ENCODE peak calls at places on chromosomes 4 and X, in nine cellular contexts. One of them, this sample, is unnamed. For H3K4me1, the result is how much of the 10 kb centered on the place peaks cover.

GRCh38 chrX:149493567-149494562 is 11.2 kb downstream of the IDS start:
- ATAC-seq in HepG2: peak
- ATAC-seq in heart left ventricle: peak
- ATAC-seq in A549: peak
- ATAC-seq in right lobe of liver: peak
- ATAC-seq in gastrocnemius medialis: peak
- ATAC-seq in IMR-90: no peak
- ATAC-seq in K562: peak
- ATAC-seq in HCT116: peak
- ATAC-seq in this sample: no peak

GRCh38 chrX:67568769-67569168 is 24.9 kb downstream of the AR start:
- ATAC-seq in HepG2: no peak
- ATAC-seq in heart left ventricle: peak
- ATAC-seq in A549: no peak
- ATAC-seq in right lobe of liver: peak
- ATAC-seq in gastrocnemius medialis: peak
- ATAC-seq in IMR-90: no peak
- ATAC-seq in K562: no peak
- ATAC-seq in HCT116: no peak
- ATAC-seq in this sample: no peak

GRCh38 chr4:185695743-185696142 is 116.3 kb downstream of the SORBS2 start:
- ATAC-seq in HepG2: no peak
- ATAC-seq in heart left ventricle: peak
- ATAC-seq in A549: no peak
- ATAC-seq in right lobe of liver: no peak
- ATAC-seq in gastrocnemius medialis: no peak
- ATAC-seq in IMR-90: no peak
- ATAC-seq in K562: no peak
- ATAC-seq in HCT116: no peak
- ATAC-seq in this sample: no peak

GRCh38 chr4:107034091-107034698 is 1.9 kb downstream of the DKK2 start:
- ATAC-seq in HepG2: peak
- ATAC-seq in heart left ventricle: no peak
- ATAC-seq in A549: peak
- ATAC-seq in right lobe of liver: peak
- ATAC-seq in gastrocnemius medialis: no peak
- ATAC-seq in IMR-90: no peak
- ATAC-seq in K562: peak
- ATAC-seq in HCT116: no peak
- ATAC-seq in this sample: peak

GRCh38 chr4:21795091-21795490 is 153.5 kb downstream of the KCNIP4 start:
- ATAC-seq in HepG2: no peak
- ATAC-seq in heart left ventricle: no peak
- ATAC-seq in A549: no peak
- ATAC-seq in right lobe of liver: no peak
- ATAC-seq in gastrocnemius medialis: no peak
- ATAC-seq in IMR-90: no peak
- ATAC-seq in K562: no peak
- ATAC-seq in HCT116: no peak
- ATAC-seq in this sample: no peak

GRCh38 chrX:14003876-14004425 is 25.7 kb downstream of the GEMIN8 start:
- ATAC-seq in HepG2: no peak
- ATAC-seq in heart left ventricle: no peak
- ATAC-seq in A549: no peak
- ATAC-seq in right lobe of liver: no peak
- ATAC-seq in gastrocnemius medialis: no peak
- ATAC-seq in IMR-90: no peak
- ATAC-seq in K562: no peak
- ATAC-seq in HCT116: no peak
- ATAC-seq in this sample: no peak

GRCh38 chr4:54050214-54050904 is 14.0 kb downstream of the CHIC2 start:
- ATAC-seq in HepG2: no peak
- ATAC-seq in heart left ventricle: no peak
- ATAC-seq in A549: no peak
- ATAC-seq in right lobe of liver: no peak
- ATAC-seq in gastrocnemius medialis: no peak
- ATAC-seq in IMR-90: peak
- ATAC-seq in K562: peak
- ATAC-seq in HCT116: no peak
- ATAC-seq in this sample: no peak

GRCh38 chr4:79576480-79576803 is 168.4 kb upstream of the GK2 start:
- ATAC-seq in HepG2: peak
- ATAC-seq in heart left ventricle: peak
- ATAC-seq in A549: peak
- ATAC-seq in right lobe of liver: no peak
- ATAC-seq in gastrocnemius medialis: peak
- ATAC-seq in IMR-90: peak
- ATAC-seq in K562: peak
- ATAC-seq in HCT116: peak
- ATAC-seq in this sample: peak

GRCh38 chrX:130830599-130831346 is 72.2 kb downstream of the ENOX2 start:
- ATAC-seq in HepG2: no peak
- ATAC-seq in heart left ventricle: no peak
- ATAC-seq in A549: no peak
- ATAC-seq in right lobe of liver: peak
- ATAC-seq in gastrocnemius medialis: no peak
- ATAC-seq in IMR-90: no peak
- ATAC-seq in K562: peak
- ATAC-seq in HCT116: no peak
- ATAC-seq in this sample: no peak

GRCh38 chr4:73692701-73693100 is 47.7 kb upstream of the CXCL8 start:
- ATAC-seq in HepG2: no peak
- ATAC-seq in heart left ventricle: no peak
- ATAC-seq in A549: no peak
- ATAC-seq in right lobe of liver: no peak
- ATAC-seq in gastrocnemius medialis: no peak
- ATAC-seq in IMR-90: no peak
- ATAC-seq in K562: no peak
- ATAC-seq in HCT116: no peak
- ATAC-seq in this sample: no peak

GRCh38 chrX:136810493-136810892 is 29.8 kb upstream of the ARHGEF6 start:
- ATAC-seq in HepG2: no peak
- ATAC-seq in heart left ventricle: no peak
- ATAC-seq in A549: no peak
- ATAC-seq in right lobe of liver: no peak
- ATAC-seq in gastrocnemius medialis: no peak
- ATAC-seq in IMR-90: no peak
- ATAC-seq in K562: no peak
- ATAC-seq in HCT116: no peak
- ATAC-seq in this sample: no peak

DNA sequence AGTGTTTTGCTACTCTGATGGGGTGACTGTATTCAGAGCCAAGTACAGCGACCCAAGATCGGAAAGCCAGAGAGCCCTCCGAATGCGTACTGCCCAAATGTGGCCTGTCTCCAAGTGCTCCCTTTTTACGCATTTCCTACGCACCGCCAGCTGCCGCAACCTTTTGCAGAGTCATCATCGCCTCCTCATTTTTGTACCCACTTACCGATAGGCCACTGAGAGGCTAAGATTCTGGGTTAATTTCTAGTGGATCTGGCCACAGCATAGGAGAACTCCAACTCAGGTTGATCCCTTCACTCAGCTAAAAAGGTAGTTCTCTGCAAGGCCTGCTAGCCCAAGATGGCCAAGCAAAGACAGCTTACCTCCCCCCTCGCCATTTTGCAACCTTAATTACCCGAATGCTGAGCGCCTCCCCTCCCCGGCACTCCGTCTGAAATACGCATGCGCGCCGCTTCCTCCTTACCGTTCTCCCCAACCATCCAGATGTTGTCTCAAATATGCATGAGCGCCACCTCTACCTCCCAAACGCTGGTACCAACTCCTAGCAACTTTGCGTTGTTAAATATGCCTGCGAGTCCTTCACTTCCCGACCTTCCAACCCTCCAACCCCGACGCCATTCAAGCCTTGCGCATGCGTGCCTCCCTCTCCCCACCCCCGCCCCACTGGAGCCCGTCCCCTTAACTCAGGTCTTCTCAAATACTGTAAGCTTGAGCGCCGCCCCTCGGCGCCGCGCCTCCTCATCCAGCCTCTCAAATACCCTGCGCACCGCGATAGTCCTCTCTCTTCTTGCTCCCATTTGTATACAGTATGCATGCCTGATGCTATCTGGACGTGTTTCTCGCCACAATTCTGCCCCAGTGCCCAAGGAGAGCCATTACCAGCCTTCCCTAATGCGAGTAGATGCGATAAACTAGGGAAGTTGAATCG is 11.8 kb upstream of the ZCCHC13 start:
- ATAC-seq in HepG2: peak
- ATAC-seq in heart left ventricle: peak
- ATAC-seq in A549: peak
- ATAC-seq in right lobe of liver: peak
- ATAC-seq in gastrocnemius medialis: peak
- ATAC-seq in IMR-90: peak
- ATAC-seq in K562: peak
- ATAC-seq in HCT116: peak
- ATAC-seq in this sample: peak
- TF ChIP-seq CTCF in HepG2: peak
- TF ChIP-seq CTCF in heart left ventricle: no peak
- TF ChIP-seq CTCF in A549: peak
- TF ChIP-seq CTCF in right lobe of liver: peak
- TF ChIP-seq CTCF in gastrocnemius medialis: no peak
- TF ChIP-seq CTCF in IMR-90: peak
- TF ChIP-seq CTCF in K562: peak
- TF ChIP-seq CTCF in HCT116: peak
- TF ChIP-seq CTCF in this sample: peak

GRCh38 chrX:153468008-153468580 is 2.3 kb downstream of the HAUS7 start:
- ATAC-seq in HepG2: no peak
- ATAC-seq in heart left ventricle: no peak
- ATAC-seq in A549: no peak
- ATAC-seq in right lobe of liver: no peak
- ATAC-seq in gastrocnemius medialis: no peak
- ATAC-seq in IMR-90: no peak
- ATAC-seq in K562: no peak
- ATAC-seq in HCT116: no peak
- ATAC-seq in this sample: no peak

GRCh38 chrX:153471663-153472280 is 1.4 kb upstream of the HAUS7 start:
- ATAC-seq in HepG2: no peak
- ATAC-seq in heart left ventricle: no peak
- ATAC-seq in A549: no peak
- ATAC-seq in right lobe of liver: no peak
- ATAC-seq in gastrocnemius medialis: no peak
- ATAC-seq in IMR-90: no peak
- ATAC-seq in K562: no peak
- ATAC-seq in HCT116: no peak
- ATAC-seq in this sample: no peak

GRCh38 chrX:153469811-153470410 is 465 bp downstream of the HAUS7 start:
- ATAC-seq in HepG2: peak
- ATAC-seq in heart left ventricle: no peak
- ATAC-seq in A549: peak
- ATAC-seq in right lobe of liver: peak
- ATAC-seq in gastrocnemius medialis: peak
- ATAC-seq in IMR-90: peak
- ATAC-seq in K562: peak
- ATAC-seq in HCT116: peak
- ATAC-seq in this sample: peak

GRCh38 chrX:153473126-153473525 is 2.8 kb upstream of the HAUS7 start:
- ATAC-seq in HepG2: no peak
- ATAC-seq in heart left ventricle: no peak
- ATAC-seq in A549: no peak
- ATAC-seq in right lobe of liver: no peak
- ATAC-seq in gastrocnemius medialis: no peak
- ATAC-seq in IMR-90: no peak
- ATAC-seq in K562: no peak
- ATAC-seq in HCT116: no peak
- ATAC-seq in this sample: no peak

GRCh38 chrX:153470411-153471363 is at the start of gene HAUS7:
- ATAC-seq in HepG2: peak
- ATAC-seq in heart left ventricle: peak
- ATAC-seq in A549: peak
- ATAC-seq in right lobe of liver: peak
- ATAC-seq in gastrocnemius medialis: peak
- ATAC-seq in IMR-90: peak
- ATAC-seq in K562: peak
- ATAC-seq in HCT116: peak
- ATAC-seq in this sample: peak
- TF ChIP-seq POLR2A in HepG2: peak
- TF ChIP-seq POLR2A in heart left ventricle: no peak
- TF ChIP-seq POLR2A in A549: peak
- TF ChIP-seq POLR2A in right lobe of liver: peak
- TF ChIP-seq POLR2A in gastrocnemius medialis: no peak
- TF ChIP-seq POLR2A in IMR-90: no peak
- TF ChIP-seq POLR2A in K562: peak
- TF ChIP-seq POLR2A in HCT116: no peak
- TF ChIP-seq POLR2A in this sample: peak

GRCh38 chrX:53713987-53714579 is 27.6 kb upstream of the HUWE1 start:
- ATAC-seq in HepG2: no peak
- ATAC-seq in heart left ventricle: no peak
- ATAC-seq in A549: no peak
- ATAC-seq in right lobe of liver: no peak
- ATAC-seq in gastrocnemius medialis: no peak
- ATAC-seq in IMR-90: no peak
- ATAC-seq in K562: no peak
- ATAC-seq in HCT116: no peak
- ATAC-seq in this sample: no peak
- H3K4me1 ChIP-seq in HepG2: under half
- H3K4me1 ChIP-seq in heart left ventricle: under half
- H3K4me1 ChIP-seq in A549: under half
- H3K4me1 ChIP-seq in right lobe of liver: under half
- H3K4me1 ChIP-seq in gastrocnemius medialis: under half
- H3K4me1 ChIP-seq in IMR-90: under half
- H3K4me1 ChIP-seq in K562: under half
- H3K4me1 ChIP-seq in HCT116: under half
- H3K4me1 ChIP-seq in this sample: under half

DNA sequence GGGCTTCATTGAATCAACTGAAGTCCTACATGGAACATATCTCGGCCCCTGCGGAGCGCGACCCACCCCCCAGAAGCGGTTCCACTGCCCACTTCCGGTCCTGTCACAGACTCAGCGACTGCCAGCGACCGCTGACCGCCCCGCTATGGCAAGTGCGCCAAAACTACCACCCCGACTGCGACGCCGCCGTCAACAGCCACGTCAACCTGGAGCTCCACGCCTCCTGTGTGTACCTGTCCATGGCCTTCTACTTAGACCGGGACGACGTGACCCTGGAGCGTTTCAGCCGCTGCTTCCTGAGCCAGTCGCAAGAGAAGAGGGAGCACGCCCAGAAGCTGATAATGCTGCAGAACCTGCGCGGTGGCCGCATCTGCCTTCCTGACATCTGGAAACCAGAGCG is 14.8 kb upstream of the FAM47A start:
- ATAC-seq in HepG2: no peak
- ATAC-seq in heart left ventricle: no peak
- ATAC-seq in A549: no peak
- ATAC-seq in right lobe of liver: no peak
- ATAC-seq in gastrocnemius medialis: no peak
- ATAC-seq in IMR-90: no peak
- ATAC-seq in K562: no peak
- ATAC-seq in HCT116: no peak
- ATAC-seq in this sample: no peak
- TF ChIP-seq CTCF in HepG2: no peak
- TF ChIP-seq CTCF in heart left ventricle: no peak
- TF ChIP-seq CTCF in A549: no peak
- TF ChIP-seq CTCF in right lobe of liver: no peak
- TF ChIP-seq CTCF in gastrocnemius medialis: no peak
- TF ChIP-seq CTCF in IMR-90: no peak
- TF ChIP-seq CTCF in K562: no peak
- TF ChIP-seq CTCF in HCT116: no peak
- TF ChIP-seq CTCF in this sample: no peak